ENCODE peak calls at places on chromosomes 11 and 22, in five cellular contexts. M is stimulated activated CD8-positive, alpha-beta memory T cell treated with anti-CD3 and anti-CD28 coated beads, Interleukin-4, amount 100 ng/mL, for 4 hours; T is HT1080; K is stomach; O is CD14-positive monocyte. C is an unnamed sample.

GRCh38 chr22:47292546-47293320 is 530.3 kb downstream of the TBC1D22A start:
- DNase-seq in O (peak), K (peak), M (no peak), T (no peak), C (no peak)

GRCh38 chr22:27460596-27461347 is 340.8 kb downstream of the MN1 start:
- DNase-seq in K (no peak), M (no peak), O (no peak), T (peak), C (no peak)

GRCh38 chr11:61855939-61856730 is 28.0 kb downstream of the FADS2 start:
- DNase-seq in K (no peak), M (no peak), O (no peak), T (no peak), C (no peak)

GRCh38 chr11:35549787-35550186 is 24.4 kb upstream of the PAMR1 start:
- DNase-seq in K (no peak), O (no peak), T (peak), M (no peak), C (peak)

GRCh38 chr11:30008946-30009525 is 7.8 kb downstream of the KCNA4 start:
- DNase-seq in T (no peak), O (no peak), M (no peak), K (no peak), C (no peak)

GRCh38 chr22:27088026-27088425 is 430.6 kb downstream of the MIAT start:
- DNase-seq in K (no peak), T (no peak), O (no peak), M (no peak), C (no peak)

GRCh38 chr22:38397189-38398097 is 57.6 kb downstream of the KCNJ4 start:
- DNase-seq in T (peak), K (no peak), M (no peak), O (no peak), C (no peak)

GRCh38 chr11:47786373-47786772 is 19.2 kb upstream of the FNBP4 start:
- DNase-seq in T (no peak), M (no peak), K (no peak), O (no peak), C (no peak)

GRCh38 chr11:33109242-33109641 is 52.0 kb downstream of the CSTF3 start:
- DNase-seq in O (no peak), K (no peak), T (no peak), M (no peak), C (no peak)